ENCODE peak calls at places on chromosome 9, in nine cellular contexts. F, D, R, G, I, A, E, Z and K are unnamed samples.

GRCh38 chr9:8106362-8106761 is 306.8 kb upstream of the DMAC1 start:
- DNase-seq in F (no peak), D (no peak), R (no peak), G (no peak), I (no peak), A (no peak), E (no peak), Z (no peak), K (no peak)

GRCh38 chr9:118967901-118968300 is 401.3 kb downstream of the BRINP1 start:
- DNase-seq in F (no peak), D (no peak), R (no peak), G (no peak), I (no peak), A (no peak), E (no peak), Z (no peak), K (no peak)

GRCh38 chr9:38428062-38428461 is 3.8 kb upstream of the IGFBPL1 start:
- DNase-seq in F (no peak), D (no peak), R (no peak), G (no peak), I (no peak), A (no peak), E (no peak), Z (no peak), K (no peak)

GRCh38 chr9:36101916-36102741 is 34.4 kb upstream of the GLIPR2 start:
- DNase-seq in F (peak), D (no peak), R (peak), G (peak), I (no peak), A (no peak), E (peak), Z (peak), K (no peak)

GRCh38 chr9:76194896-76195295 is 199.3 kb downstream of the RFK start:
- DNase-seq in F (no peak), D (no peak), R (peak), G (no peak), I (no peak), A (no peak), E (no peak), Z (no peak), K (no peak)

GRCh38 chr9:21777701-21778100 is 24.7 kb upstream of the MTAP start:
- DNase-seq in F (no peak), D (no peak), R (peak), G (peak), I (no peak), A (no peak), E (peak), Z (peak), K (no peak)

GRCh38 chr9:12716823-12717222 is 23.6 kb downstream of the TYRP1 start:
- DNase-seq in F (no peak), D (no peak), R (no peak), G (no peak), I (no peak), A (no peak), E (no peak), Z (no peak), K (no peak)

GRCh38 chr9:129143461-129143927 is 32.3 kb downstream of the PTPA start:
- DNase-seq in F (peak), D (no peak), R (peak), G (no peak), I (peak), A (no peak), E (no peak), Z (no peak), K (no peak)

GRCh38 chr9:89923961-89924504 is 319.2 kb downstream of the GADD45G start:
- DNase-seq in F (peak), D (no peak), R (no peak), G (no peak), I (no peak), A (no peak), E (no peak), Z (no peak), K (no peak)

GRCh38 chr9:122056484-122056883 is 36.6 kb downstream of the TTLL11 start:
- DNase-seq in F (peak), D (no peak), R (peak), G (no peak), I (no peak), A (no peak), E (no peak), Z (no peak), K (peak)

GRCh38 chr9:121888438-121888775 is 204.7 kb downstream of the TTLL11 start:
- DNase-seq in F (no peak), D (no peak), R (peak), G (no peak), I (no peak), A (no peak), E (no peak), Z (peak), K (no peak)

GRCh38 chr9:32426278-32426939 is 42.0 kb downstream of the ACO1 start:
- DNase-seq in F (peak), D (peak), R (peak), G (peak), I (no peak), A (no peak), E (peak), Z (peak), K (peak)

GRCh38 chr9:21811914-21812313 is 9.5 kb downstream of the MTAP start:
- DNase-seq in F (no peak), D (no peak), R (no peak), G (no peak), I (no peak), A (no peak), E (no peak), Z (no peak), K (no peak)

GRCh38 chr9:126510564-126510963 is 103.2 kb upstream of the LMX1B start:
- DNase-seq in F (no peak), D (no peak), R (no peak), G (no peak), I (peak), A (no peak), E (no peak), Z (no peak), K (no peak)

GRCh38 chr9:88988796-88989641 is 2.2 kb upstream of the S1PR3 start:
- DNase-seq in F (no peak), D (peak), R (peak), G (no peak), I (no peak), A (peak), E (peak), Z (no peak), K (peak)

GRCh38 chr9:92176068-92176799 is 61.0 kb upstream of the SPTLC1 start:
- DNase-seq in F (no peak), D (no peak), R (peak), G (no peak), I (no peak), A (no peak), E (no peak), Z (no peak), K (no peak)

GRCh38 chr9:116589392-116590354 is 97.4 kb upstream of the TRIM32 start:
- DNase-seq in F (peak), D (peak), R (peak), G (no peak), I (no peak), A (peak), E (no peak), Z (peak), K (peak)

GRCh38 chr9:35688558-35689350 is 971 bp downstream of the TPM2 start:
- DNase-seq in F (peak), D (no peak), R (peak), G (no peak), I (no peak), A (no peak), E (no peak), Z (peak), K (no peak)

GRCh38 chr9:89522261-89522978 is 24.5 kb upstream of the SEMA4D start:
- DNase-seq in F (no peak), D (peak), R (no peak), G (no peak), I (no peak), A (peak), E (no peak), Z (no peak), K (peak)

GRCh38 chr9:87500894-87501656 is 3.4 kb downstream of the DAPK1 start:
- DNase-seq in F (no peak), D (no peak), R (no peak), G (no peak), I (no peak), A (no peak), E (no peak), Z (no peak), K (no peak)

GRCh38 chr9:87500491-87500890 is 2.8 kb downstream of the DAPK1 start:
- DNase-seq in F (no peak), D (no peak), R (no peak), G (no peak), I (no peak), A (peak), E (no peak), Z (no peak), K (no peak)

GRCh38 chr9:87501806-87502205 is 4.1 kb downstream of the DAPK1 start:
- DNase-seq in F (no peak), D (no peak), R (no peak), G (no peak), I (no peak), A (no peak), E (no peak), Z (no peak), K (no peak)

GRCh38 chr9:87503970-87504369 is 6.3 kb downstream of the DAPK1 start:
- DNase-seq in F (no peak), D (no peak), R (no peak), G (no peak), I (no peak), A (no peak), E (no peak), Z (no peak), K (no peak)

GRCh38 chr9:87502446-87503232 is 5.0 kb downstream of the DAPK1 start:
- DNase-seq in F (no peak), D (no peak), R (no peak), G (no peak), I (no peak), A (no peak), E (no peak), Z (no peak), K (no peak)
- H3K4me3 ChIP-seq in F (no peak), D (no peak), R (no peak), G (no peak), I (no peak), A (no peak), E (no peak), Z (no peak), K (no peak)

GRCh38 chr9:127783644-127784043 is 2.2 kb upstream of the CDK9 start:
- DNase-seq in F (no peak), D (no peak), R (no peak), G (no peak), I (no peak), A (no peak), E (no peak), Z (no peak), K (no peak)
- H3K4me3 ChIP-seq in F (no peak), D (peak), R (no peak), G (no peak), I (no peak), A (no peak), E (no peak), Z (no peak), K (no peak)

GRCh38 chr9:95565982-95566381 is 49.2 kb upstream of the PTCH1 start:
- DNase-seq in F (no peak), D (no peak), R (no peak), G (no peak), I (no peak), A (no peak), E (no peak), Z (no peak), K (no peak)
- H3K4me3 ChIP-seq in F (no peak), D (no peak), R (no peak), G (no peak), I (no peak), A (no peak), E (no peak), Z (no peak), K (no peak)

GRCh38 chr9:31272456-31273295 is 1111.8 kb upstream of the ACO1 start:
- DNase-seq in F (peak), D (no peak), R (no peak), G (no peak), I (no peak), A (no peak), E (no peak), Z (no peak), K (no peak)

DNA sequence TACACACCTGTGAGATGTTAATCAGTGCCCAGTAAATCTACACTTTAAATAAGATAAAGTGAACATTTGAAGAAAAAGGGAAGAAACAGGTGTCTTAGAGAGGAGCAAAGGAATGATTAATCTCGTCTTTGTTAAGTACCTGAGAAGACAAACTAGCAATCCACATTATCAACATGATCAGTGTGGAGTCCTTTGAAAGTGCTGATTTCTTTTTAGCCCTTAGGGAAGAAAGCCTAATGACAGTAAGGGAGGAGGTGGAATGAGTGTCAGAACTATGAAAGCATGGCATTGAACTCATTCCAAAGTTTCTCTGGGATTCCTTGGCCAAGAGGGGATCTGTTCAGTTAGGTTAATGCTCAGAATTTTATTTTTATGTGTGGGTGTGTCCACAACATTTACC is 1109.0 kb upstream of the ACO1 start:
- DNase-seq in F (no peak), D (no peak), R (no peak), G (no peak), I (no peak), A (no peak), E (no peak), Z (no peak), K (no peak)
- H3K4me3 ChIP-seq in F (no peak), D (no peak), R (no peak), G (no peak), I (no peak), A (no peak), E (no peak), Z (no peak), K (no peak)

DNA sequence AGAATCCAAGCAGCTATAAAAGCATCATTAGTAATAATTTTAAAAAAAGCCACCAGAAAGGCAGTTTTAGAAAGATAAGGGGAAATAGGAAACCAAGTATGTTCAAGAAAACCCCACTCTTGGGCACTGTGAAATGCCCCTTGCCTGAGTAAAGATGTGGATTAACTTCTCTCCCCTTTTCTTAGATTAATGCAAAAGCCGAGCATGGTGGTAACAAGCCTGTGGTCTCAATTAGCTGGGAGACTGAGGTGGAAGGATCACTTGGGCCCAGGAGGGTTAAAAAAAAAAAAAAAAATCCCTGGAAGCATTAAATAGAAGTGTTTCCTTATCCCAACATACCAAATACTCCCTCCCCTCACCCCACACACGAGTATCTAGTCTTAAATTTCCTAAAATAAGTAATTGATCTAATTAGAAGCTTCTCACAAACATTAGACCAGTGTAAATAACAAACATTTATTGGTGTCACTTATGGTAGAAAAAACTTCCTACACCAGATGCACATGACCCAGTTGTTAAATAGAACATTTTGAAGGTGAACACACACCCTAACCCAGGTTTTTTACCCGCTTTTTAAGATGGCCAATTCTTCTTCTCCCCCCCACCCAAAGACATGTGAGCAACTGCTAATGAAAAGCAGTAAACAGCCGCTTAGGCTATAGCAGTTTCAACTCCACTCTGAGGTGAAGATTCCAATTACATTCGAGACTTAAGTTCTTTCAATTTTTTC is 5.2 kb downstream of the HSPA5 start:
- DNase-seq in F (no peak), D (no peak), R (no peak), G (no peak), I (no peak), A (no peak), E (no peak), Z (no peak), K (no peak)
- H3K4me3 ChIP-seq in F (peak), D (no peak), R (peak), G (peak), I (peak), A (no peak), E (peak), Z (peak), K (no peak)

GRCh38 chr9:112831281-112831851 is 59.3 kb downstream of the SLC46A2 start:
- DNase-seq in F (no peak), D (no peak), R (peak), G (no peak), I (peak), A (no peak), E (no peak), Z (no peak), K (no peak)
- H3K4me3 ChIP-seq in F (no peak), D (no peak), R (no peak), G (no peak), I (no peak), A (no peak), E (no peak), Z (no peak), K (no peak)

GRCh38 chr9:4936823-4937222 is 48.2 kb upstream of the JAK2 start:
- DNase-seq in F (no peak), D (no peak), R (no peak), G (no peak), I (no peak), A (peak), E (no peak), Z (no peak), K (no peak)
- H3K4me3 ChIP-seq in F (no peak), D (no peak), R (no peak), G (no peak), I (no peak), A (peak), E (no peak), Z (no peak), K (no peak)

GRCh38 chr9:134488251-134488900 is 153.2 kb upstream of the COL5A1 start:
- DNase-seq in F (no peak), D (no peak), R (no peak), G (no peak), I (peak), A (no peak), E (no peak), Z (no peak), K (no peak)
- H3K4me3 ChIP-seq in F (no peak), D (no peak), R (no peak), G (no peak), I (no peak), A (no peak), E (no peak), Z (no peak), K (no peak)